ENCODE peak calls at places on chromosomes 6 and 20, in six cellular contexts. M is B cell, N is dorsolateral prefrontal cortex, R is endothelial cell, H is mucosa of descending colon, C is heart left ventricle. J is an unnamed sample.
A peak's percentile ranks its signal among the peaks of the same experiment; 100 is the strongest.

GRCh38 chr20:8994045-8994444 is 74.8 kb upstream of the PLCB4 start:
- DNase-seq in M (no peak), N (no peak), R (no peak), H (no peak), C (no peak), J (no peak)

GRCh38 chr6:43070028-43070632 is 6.0 kb upstream of the PTK7 start:
- DNase-seq in M (no peak), N (no peak), R (no peak), H (no peak), C (no peak), J (peak; percentile 80)

GRCh38 chr20:62362590-62362940 is 4.5 kb downstream of the LAMA5 start:
- DNase-seq in M (no peak), N (no peak), R (no peak), H (no peak), C (no peak), J (no peak)

GRCh38 chr6:81241717-81242116 is 510.8 kb downstream of the TENT5A start:
- DNase-seq in M (no peak), N (no peak), R (no peak), H (peak; percentile 16), C (no peak), J (peak; percentile 6)

GRCh38 chr6:80638222-80639055 is 532.0 kb downstream of the BCKDHB start:
- DNase-seq in M (no peak), N (no peak), R (no peak), H (peak; percentile 19), C (no peak), J (no peak)

GRCh38 chr6:127347188-127347587 is 3.8 kb upstream of the ECHDC1 start:
- DNase-seq in M (no peak), N (no peak), R (no peak), H (no peak), C (no peak), J (no peak)

GRCh38 chr6:146194434-146194833 is 165.6 kb downstream of the GRM1 start:
- DNase-seq in M (no peak), N (no peak), R (no peak), H (no peak), C (no peak), J (no peak)

GRCh38 chr20:5000263-5001173 is 792 bp downstream of the SLC23A2 start:
- DNase-seq in M (peak; percentile 39), N (peak; percentile 69), R (peak; percentile 15), H (peak; percentile 45), C (peak; percentile 46), J (peak; percentile 52)

GRCh38 chr20:37615507-37616425 is 78.1 kb upstream of the CTNNBL1 start:
- DNase-seq in M (peak; percentile 52), N (no peak), R (peak; percentile 74), H (peak; percentile 71), C (no peak), J (peak; percentile 57)
- TF ChIP-seq CTCF in M (peak; percentile 32), N (no peak), R (peak; percentile 89), H (peak; percentile 62), C (peak; percentile 77), J (peak; percentile 46)

GRCh38 chr20:50305636-50306477 is 115.2 kb downstream of the CEBPB start:
- DNase-seq in M (no peak), N (no peak), R (no peak), H (peak; percentile 76), C (no peak), J (no peak)
- TF ChIP-seq CTCF in M (no peak), N (no peak), R (no peak), H (no peak), C (no peak), J (no peak)

GRCh38 chr6:19811397-19812079 is 25.6 kb upstream of the ID4 start:
- DNase-seq in M (no peak), N (no peak), R (no peak), H (no peak), C (no peak), J (no peak)

GRCh38 chr6:19806971-19807396 is 30.2 kb upstream of the ID4 start:
- DNase-seq in M (no peak), N (no peak), R (no peak), H (no peak), C (no peak), J (no peak)

DNA sequence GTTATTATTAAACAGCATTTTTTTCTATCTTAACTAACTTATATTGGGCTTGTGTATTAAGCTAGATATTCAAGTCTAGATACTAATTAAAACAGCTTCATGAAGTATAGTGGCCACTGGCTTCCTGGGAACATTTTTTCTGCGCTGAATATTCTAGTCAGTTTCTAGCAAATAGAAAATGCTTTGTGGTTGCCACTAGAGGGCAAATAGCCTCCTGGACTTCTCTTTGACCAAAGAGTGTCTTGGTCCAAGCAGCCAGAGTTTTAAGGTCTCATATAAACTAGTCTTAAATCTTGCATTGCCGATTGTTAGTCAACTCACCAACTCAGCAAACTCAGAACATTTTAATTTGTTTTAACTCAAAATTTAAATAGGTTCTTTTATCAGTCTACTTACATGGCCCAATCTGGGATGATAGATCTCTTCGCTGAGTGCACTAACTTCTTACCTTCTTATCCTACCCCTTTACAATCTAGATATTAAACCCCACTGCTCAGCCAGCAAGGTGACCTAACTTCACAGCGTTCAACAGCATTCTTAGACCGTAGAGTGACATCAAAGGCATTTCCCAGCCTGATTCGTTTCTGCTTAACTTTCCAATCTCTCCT is 24.6 kb upstream of the ID4 start:
- DNase-seq in M (no peak), N (no peak), R (peak; percentile 8), H (no peak), C (no peak), J (no peak)
- TF ChIP-seq CTCF in M (no peak), N (peak; percentile 52), R (peak; percentile 66), H (peak; percentile 34), C (peak; percentile 44), J (no peak)

GRCh38 chr6:88428068-88428467 is 261.9 kb upstream of the CNR1 start:
- DNase-seq in M (no peak), N (no peak), R (no peak), H (no peak), C (no peak), J (no peak)

GRCh38 chr6:88426005-88426404 is 259.9 kb upstream of the CNR1 start:
- DNase-seq in M (no peak), N (no peak), R (no peak), H (no peak), C (no peak), J (no peak)

DNA sequence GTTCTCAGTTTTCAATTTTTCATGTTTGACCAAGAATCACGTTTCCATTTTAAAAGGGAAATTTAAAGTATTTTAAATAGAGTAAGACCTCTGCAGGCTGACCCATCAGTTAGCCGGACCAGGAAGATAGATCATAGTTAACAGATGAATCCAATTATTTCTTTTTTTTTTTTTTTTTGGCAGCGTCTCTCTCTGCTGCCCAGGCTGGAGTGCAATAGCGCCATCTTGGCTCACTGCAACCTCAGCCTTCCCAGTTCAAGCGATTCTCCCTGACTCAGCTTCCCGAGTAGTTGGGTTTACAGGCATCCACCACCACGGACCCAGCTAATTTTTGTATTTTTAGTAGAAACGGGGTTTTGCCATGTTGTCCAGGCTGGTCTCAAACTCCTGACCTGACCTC is 256.7 kb upstream of the CNR1 start:
- DNase-seq in M (no peak), N (no peak), R (no peak), H (no peak), C (no peak), J (no peak)
- TF ChIP-seq CTCF in M (no peak), N (no peak), R (no peak), H (no peak), C (no peak), J (no peak)

GRCh38 chr20:43389839-43390626 is 67.7 kb upstream of the SRSF6 start:
- DNase-seq in M (no peak), N (no peak), R (peak; percentile 11), H (no peak), C (no peak), J (peak; percentile 23)
- TF ChIP-seq CTCF in M (no peak), N (peak; percentile 45), R (peak; percentile 43), H (no peak), C (no peak), J (peak; percentile 28)

DNA sequence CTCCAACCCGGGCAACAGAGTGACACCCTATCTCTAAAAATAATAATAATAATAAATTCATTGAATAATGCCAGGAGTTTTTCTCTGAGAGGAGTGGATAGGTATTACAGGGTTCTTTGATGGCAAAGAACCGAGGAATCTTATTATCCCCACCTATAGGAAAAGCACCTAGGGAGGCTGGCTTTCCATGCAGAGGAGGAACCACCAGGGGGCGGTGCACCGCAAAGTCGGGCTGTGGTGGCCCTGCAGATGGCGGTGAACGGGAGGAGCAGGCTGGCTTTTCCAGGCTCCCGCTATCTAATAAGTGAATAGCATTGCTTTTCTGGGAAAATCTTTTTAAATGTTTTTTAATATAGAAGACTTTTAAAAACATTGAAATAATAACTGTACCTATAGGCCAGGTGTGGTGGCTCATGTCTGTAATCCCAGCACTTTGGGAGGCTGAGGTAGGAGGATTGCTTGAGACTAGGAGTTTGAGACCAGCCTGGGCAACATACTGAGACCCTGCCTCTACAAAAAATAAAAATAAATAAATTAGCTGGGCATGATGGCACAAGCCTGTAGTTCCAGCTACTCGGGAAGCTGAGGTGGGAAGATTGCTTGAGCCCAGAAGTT is 864.2 kb downstream of the KIF16B start:
- DNase-seq in M (peak; percentile 47), N (no peak), R (peak; percentile 72), H (peak; percentile 75), C (peak; percentile 24), J (peak; percentile 62)
- TF ChIP-seq CTCF in M (peak; percentile 81), N (peak; percentile 49), R (peak; percentile 69), H (no peak), C (peak; percentile 44), J (peak; percentile 71)

GRCh38 chr6:8588176-8588575 is 152.8 kb upstream of the SLC35B3 start:
- DNase-seq in M (no peak), N (no peak), R (no peak), H (no peak), C (no peak), J (no peak)
- TF ChIP-seq CTCF in M (no peak), N (no peak), R (no peak), H (no peak), C (no peak), J (no peak)

GRCh38 chr20:40706977-40707582 is 18.0 kb upstream of the MAFB start:
- DNase-seq in M (no peak), N (no peak), R (no peak), H (no peak), C (no peak), J (no peak)
- TF ChIP-seq CTCF in M (no peak), N (no peak), R (peak; percentile 24), H (no peak), C (no peak), J (no peak)

DNA sequence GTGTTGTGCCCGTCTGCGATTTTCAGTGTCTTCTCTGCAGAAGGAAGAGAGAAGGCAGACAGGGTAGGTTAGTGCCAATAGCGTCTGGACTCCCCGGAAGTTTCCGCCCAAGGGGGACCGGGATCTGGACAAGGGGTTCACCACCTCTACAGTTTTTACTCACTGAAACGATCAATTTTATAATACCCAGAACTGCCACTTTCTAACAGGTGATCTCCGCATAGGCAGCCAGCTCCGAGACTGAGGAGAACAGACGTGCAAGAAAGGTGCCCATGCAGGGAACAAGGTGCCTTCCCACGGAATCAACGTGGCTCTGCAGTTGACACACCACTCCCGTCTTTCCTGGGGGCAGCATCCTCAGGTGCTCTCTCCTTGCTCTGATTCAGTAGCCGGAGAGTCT is 617.3 kb upstream of the CDH4 start:
- DNase-seq in M (no peak), N (no peak), R (no peak), H (no peak), C (no peak), J (no peak)
- TF ChIP-seq CTCF in M (no peak), N (no peak), R (no peak), H (no peak), C (no peak), J (no peak)